ENCODE peak calls at places on chromosomes 5 and 9, in nine cellular contexts. B, J, A, N, U, S, T, G and O are unnamed samples.

GRCh38 chr9:85600675-85601263 is 141.0 kb downstream of the AGTPBP1 start:
- DNase-seq in B (peak), J (no peak), A (no peak), N (no peak), U (no peak), S (peak), T (no peak), G (no peak), O (no peak)

GRCh38 chr9:84325347-84325982 is 15.1 kb downstream of the SLC28A3 start:
- DNase-seq in B (no peak), J (no peak), A (no peak), N (peak), U (peak), S (no peak), T (no peak), G (no peak), O (no peak)

GRCh38 chr5:116766470-116766947 is 191.9 kb upstream of the SEMA6A start:
- DNase-seq in B (peak), J (peak), A (peak), N (no peak), U (no peak), S (no peak), T (peak), G (no peak), O (peak)

GRCh38 chr9:2125909-2126308 is 110.8 kb downstream of the SMARCA2 start:
- DNase-seq in B (no peak), J (no peak), A (peak), N (peak), U (no peak), S (no peak), T (no peak), G (no peak), O (peak)

GRCh38 chr5:180494060-180494509 is at the start of gene CNOT6:
- DNase-seq in B (peak), J (peak), A (peak), N (peak), U (peak), S (peak), T (peak), G (peak), O (peak)

GRCh38 chr9:91427873-91428272 is 4.2 kb upstream of the NFIL3 start:
- DNase-seq in B (no peak), J (no peak), A (no peak), N (peak), U (no peak), S (no peak), T (no peak), G (no peak), O (no peak)

GRCh38 chr5:154242442-154242841 is 51.9 kb downstream of the GALNT10 start:
- DNase-seq in B (no peak), J (no peak), A (no peak), N (no peak), U (no peak), S (no peak), T (no peak), G (no peak), O (no peak)

GRCh38 chr9:83062653-83063527 is at the start of gene RASEF:
- DNase-seq in B (no peak), J (no peak), A (no peak), N (no peak), U (peak), S (no peak), T (no peak), G (no peak), O (no peak)

GRCh38 chr5:83197326-83197725 is 120.0 kb downstream of the XRCC4 start:
- DNase-seq in B (no peak), J (no peak), A (no peak), N (no peak), U (no peak), S (no peak), T (no peak), G (no peak), O (no peak)

GRCh38 chr9:36976371-36977030 is 57.6 kb downstream of the PAX5 start:
- DNase-seq in B (no peak), J (no peak), A (no peak), N (no peak), U (no peak), S (no peak), T (no peak), G (no peak), O (no peak)

GRCh38 chr9:95854386-95855015 is 21.0 kb upstream of the ERCC6L2 start:
- DNase-seq in B (no peak), J (no peak), A (no peak), N (peak), U (no peak), S (no peak), T (no peak), G (no peak), O (no peak)

GRCh38 chr5:99449786-99450185 is 521.0 kb upstream of the CHD1 start:
- DNase-seq in B (no peak), J (no peak), A (no peak), N (no peak), U (no peak), S (no peak), T (no peak), G (no peak), O (no peak)

GRCh38 chr5:126720369-126720768 is 56.6 kb upstream of the LMNB1 start:
- DNase-seq in B (no peak), J (no peak), A (no peak), N (no peak), U (no peak), S (no peak), T (no peak), G (no peak), O (no peak)

GRCh38 chr9:2241875-2242741 is 227.0 kb downstream of the SMARCA2 start:
- DNase-seq in B (peak), J (peak), A (no peak), N (peak), U (peak), S (peak), T (peak), G (peak), O (peak)

GRCh38 chr5:57650360-57651069 is 167.9 kb upstream of the ACTBL2 start:
- DNase-seq in B (peak), J (no peak), A (peak), N (peak), U (peak), S (no peak), T (no peak), G (no peak), O (peak)

GRCh38 chr5:176364765-176365662 is at the start of gene ARL10:
- DNase-seq in B (no peak), J (peak), A (no peak), N (peak), U (peak), S (peak), T (no peak), G (no peak), O (peak)

GRCh38 chr5:885529-885928 is 7.1 kb downstream of the BRD9 start:
- DNase-seq in B (peak), J (no peak), A (no peak), N (no peak), U (no peak), S (peak), T (no peak), G (no peak), O (peak)

GRCh38 chr9:134971196-134971595 is 53.5 kb upstream of the FCN1 start:
- DNase-seq in B (no peak), J (no peak), A (no peak), N (no peak), U (peak), S (no peak), T (no peak), G (no peak), O (no peak)

GRCh38 chr9:98834386-98834785 is 26.9 kb downstream of the GALNT12 start:
- DNase-seq in B (no peak), J (no peak), A (no peak), N (no peak), U (no peak), S (no peak), T (no peak), G (no peak), O (no peak)

GRCh38 chr5:61362796-61363364 is 30.8 kb downstream of the ZSWIM6 start:
- DNase-seq in B (no peak), J (no peak), A (no peak), N (no peak), U (no peak), S (no peak), T (no peak), G (no peak), O (peak)

GRCh38 chr5:131810510-131811249 is 13.9 kb upstream of the FNIP1 start:
- DNase-seq in B (no peak), J (no peak), A (no peak), N (peak), U (no peak), S (peak), T (no peak), G (no peak), O (peak)

GRCh38 chr9:96150324-96151023 is 151.5 kb downstream of the HSD17B3 start:
- DNase-seq in B (no peak), J (no peak), A (peak), N (no peak), U (peak), S (no peak), T (no peak), G (no peak), O (no peak)

DNA sequence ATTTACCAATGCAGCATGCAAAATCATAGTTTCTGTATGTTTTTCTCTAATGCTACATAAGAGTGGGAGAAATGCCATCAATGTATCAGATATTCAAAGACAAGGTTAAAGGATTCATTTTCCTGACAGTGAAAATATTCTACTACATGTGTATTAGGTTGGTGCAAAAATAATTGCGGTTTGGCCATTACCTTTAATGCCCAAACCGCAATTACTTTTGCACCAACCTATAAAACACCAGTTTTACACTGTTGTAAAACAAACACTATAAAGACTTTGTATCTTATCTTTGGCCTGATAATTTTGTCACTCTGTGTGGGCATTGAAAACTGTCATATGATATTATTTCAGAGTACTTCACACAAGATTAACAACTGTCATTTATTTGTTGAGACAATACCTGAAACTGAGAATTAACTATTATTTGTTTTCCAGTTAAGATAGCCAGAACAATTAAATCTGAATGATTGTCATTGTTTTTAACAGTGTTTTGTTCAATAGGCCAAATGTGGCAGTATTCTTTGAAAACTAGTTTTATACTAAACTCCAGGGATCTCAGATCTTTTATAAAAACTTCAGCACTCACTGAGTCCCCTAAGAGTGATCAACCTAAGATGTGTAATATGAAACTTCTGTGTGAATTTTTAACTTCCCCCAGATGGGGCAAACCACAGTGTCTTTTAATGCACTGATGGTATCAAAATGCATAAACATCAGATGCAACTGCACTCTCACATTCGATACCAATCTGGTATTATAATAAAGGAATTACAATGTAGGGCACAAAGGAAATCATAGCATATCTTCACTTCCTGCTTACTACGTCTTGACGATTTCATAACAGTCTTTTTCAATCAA is 53.8 kb upstream of the FBN2 start:
- DNase-seq in B (no peak), J (no peak), A (no peak), N (no peak), U (no peak), S (no peak), T (no peak), G (no peak), O (no peak)
- TF ChIP-seq POLR2A in B (no peak), J (no peak), A (no peak), N (no peak), U (no peak), S (no peak), T (no peak), G (no peak), O (no peak)

GRCh38 chr9:136886610-136887597 is 588 bp downstream of the TRAF2 start:
- DNase-seq in B (no peak), J (no peak), A (no peak), N (peak), U (peak), S (no peak), T (no peak), G (no peak), O (peak)

GRCh38 chr9:136882109-136882946 is 4.0 kb upstream of the TRAF2 start:
- DNase-seq in B (peak), J (no peak), A (peak), N (peak), U (peak), S (peak), T (peak), G (no peak), O (peak)

GRCh38 chr9:136889858-136890257 is 3.5 kb downstream of the TRAF2 start:
- DNase-seq in B (no peak), J (no peak), A (no peak), N (no peak), U (no peak), S (no peak), T (no peak), G (no peak), O (no peak)

GRCh38 chr9:136888454-136888853 is 2.1 kb downstream of the TRAF2 start:
- DNase-seq in B (no peak), J (no peak), A (no peak), N (no peak), U (no peak), S (no peak), T (no peak), G (no peak), O (no peak)

GRCh38 chr9:136885950-136886578 is at the start of gene TRAF2:
- DNase-seq in B (peak), J (peak), A (peak), N (peak), U (peak), S (peak), T (peak), G (peak), O (peak)
- TF ChIP-seq POLR2A in B (peak), J (peak), A (peak), N (peak), U (peak), S (peak), T (no peak), G (peak), O (peak)

DNA sequence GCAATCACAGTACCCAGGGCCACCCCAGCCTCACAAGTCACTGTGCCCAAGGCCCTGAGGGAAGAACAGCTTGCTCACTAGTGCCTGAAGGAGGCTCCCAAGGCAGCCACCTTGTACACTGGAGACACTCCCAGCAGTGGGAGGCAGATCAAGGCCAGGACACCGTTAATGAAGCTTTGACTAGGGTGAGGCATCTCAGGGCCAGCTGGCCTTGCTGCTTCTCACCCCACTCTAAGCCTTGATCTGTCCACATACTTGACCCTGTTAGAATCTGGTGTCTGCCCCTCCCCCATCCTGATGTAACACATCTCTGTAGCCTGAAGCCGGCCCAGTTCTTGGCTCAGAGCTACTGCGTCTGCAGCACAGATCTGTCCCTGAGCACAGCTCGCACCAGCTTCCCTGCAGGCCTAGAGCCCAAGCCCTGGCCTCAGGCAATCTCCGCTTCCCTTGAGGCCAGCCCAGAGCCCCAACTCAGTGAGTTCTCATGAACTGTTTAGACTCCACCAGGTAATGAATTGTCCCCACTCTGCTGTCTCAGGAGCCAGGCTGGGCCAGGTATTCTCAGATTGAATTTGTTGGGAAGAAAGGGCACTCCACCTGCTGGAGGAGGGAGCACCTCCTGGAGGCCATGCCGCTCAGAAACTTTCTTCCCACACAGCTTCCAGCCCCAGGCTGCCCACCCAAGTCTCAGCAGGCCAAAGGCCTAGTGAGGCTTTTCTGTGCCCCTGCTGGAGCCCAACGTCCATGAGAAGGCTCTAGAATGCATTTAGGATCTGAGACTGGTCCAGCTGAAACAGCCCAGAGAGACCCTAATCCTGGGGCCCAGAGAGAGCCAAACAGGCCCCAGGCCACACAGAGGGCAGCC is 13.4 kb upstream of the JADE2 start:
- DNase-seq in B (peak), J (peak), A (no peak), N (no peak), U (peak), S (peak), T (peak), G (peak), O (no peak)
- TF ChIP-seq POLR2A in B (peak), J (no peak), A (no peak), N (no peak), U (no peak), S (no peak), T (no peak), G (no peak), O (no peak)

GRCh38 chr9:121300283-121301119 is 32.5 kb downstream of the GSN start:
- DNase-seq in B (no peak), J (no peak), A (no peak), N (no peak), U (no peak), S (peak), T (no peak), G (no peak), O (no peak)
- TF ChIP-seq POLR2A in B (no peak), J (no peak), A (no peak), N (no peak), U (no peak), S (no peak), T (no peak), G (no peak), O (no peak)

GRCh38 chr5:151028717-151029116 is 8.3 kb downstream of the GPX3 start:
- DNase-seq in B (peak), J (no peak), A (no peak), N (no peak), U (no peak), S (peak), T (no peak), G (no peak), O (no peak)
- TF ChIP-seq POLR2A in B (no peak), J (no peak), A (peak), N (no peak), U (no peak), S (peak), T (no peak), G (no peak), O (no peak)